ENCODE peak calls at places on chromosomes 2 and 18, in six cellular contexts. One of them, this sample, is unnamed.

GRCh38 chr18:10143601-10144000 is 229.8 kb downstream of the VAPA start:
- DNase-seq in CD4-positive, alpha-beta T cell: no peak
- DNase-seq in body of pancreas: no peak
- DNase-seq in PC-9: no peak
- DNase-seq in SJCRH30: no peak
- DNase-seq in stimulated activated CD4-positive, alpha-beta T cell treated with anti-CD3 and anti-CD28 coated beads, Interleukin-1b, Interleukin-23, amount 100 ng/mL, for 24 hours: no peak
- DNase-seq in this sample: no peak

GRCh38 chr2:148615446-148615845 is 29.1 kb upstream of the EPC2 start:
- DNase-seq in CD4-positive, alpha-beta T cell: no peak
- DNase-seq in stimulated activated CD4-positive, alpha-beta T cell treated with anti-CD3 and anti-CD28 coated beads, Interleukin-1b, Interleukin-23, amount 100 ng/mL, for 24 hours: no peak
- DNase-seq in PC-9: no peak
- DNase-seq in body of pancreas: no peak
- DNase-seq in SJCRH30: peak; percentile 54
- DNase-seq in this sample: no peak

GRCh38 chr2:160061533-160062282 is 707 bp downstream of the PLA2R1 start:
- DNase-seq in stimulated activated CD4-positive, alpha-beta T cell treated with anti-CD3 and anti-CD28 coated beads, Interleukin-1b, Interleukin-23, amount 100 ng/mL, for 24 hours: no peak
- DNase-seq in PC-9: no peak
- DNase-seq in CD4-positive, alpha-beta T cell: no peak
- DNase-seq in body of pancreas: peak; percentile 15
- DNase-seq in SJCRH30: no peak
- DNase-seq in this sample: no peak

GRCh38 chr18:51120809-51121596 is 76.5 kb downstream of the MEX3C start:
- DNase-seq in body of pancreas: no peak
- DNase-seq in stimulated activated CD4-positive, alpha-beta T cell treated with anti-CD3 and anti-CD28 coated beads, Interleukin-1b, Interleukin-23, amount 100 ng/mL, for 24 hours: no peak
- DNase-seq in PC-9: no peak
- DNase-seq in CD4-positive, alpha-beta T cell: no peak
- DNase-seq in SJCRH30: no peak
- DNase-seq in this sample: no peak

GRCh38 chr2:165927353-165927752 is 26.2 kb downstream of the TTC21B start:
- DNase-seq in CD4-positive, alpha-beta T cell: no peak
- DNase-seq in body of pancreas: no peak
- DNase-seq in stimulated activated CD4-positive, alpha-beta T cell treated with anti-CD3 and anti-CD28 coated beads, Interleukin-1b, Interleukin-23, amount 100 ng/mL, for 24 hours: no peak
- DNase-seq in SJCRH30: no peak
- DNase-seq in PC-9: no peak
- DNase-seq in this sample: no peak

GRCh38 chr18:2883137-2883671 is 36.4 kb downstream of the EMILIN2 start:
- DNase-seq in stimulated activated CD4-positive, alpha-beta T cell treated with anti-CD3 and anti-CD28 coated beads, Interleukin-1b, Interleukin-23, amount 100 ng/mL, for 24 hours: no peak
- DNase-seq in SJCRH30: no peak
- DNase-seq in CD4-positive, alpha-beta T cell: peak; percentile 38
- DNase-seq in body of pancreas: no peak
- DNase-seq in PC-9: no peak
- DNase-seq in this sample: no peak

GRCh38 chr2:174331731-174332606 is 2.8 kb upstream of the SP9 start:
- DNase-seq in stimulated activated CD4-positive, alpha-beta T cell treated with anti-CD3 and anti-CD28 coated beads, Interleukin-1b, Interleukin-23, amount 100 ng/mL, for 24 hours: no peak
- DNase-seq in CD4-positive, alpha-beta T cell: no peak
- DNase-seq in SJCRH30: peak; percentile 64
- DNase-seq in body of pancreas: no peak
- DNase-seq in PC-9: no peak
- DNase-seq in this sample: no peak

GRCh38 chr2:140695163-140695562 is 1435.7 kb downstream of the LRP1B start:
- DNase-seq in CD4-positive, alpha-beta T cell: no peak
- DNase-seq in body of pancreas: no peak
- DNase-seq in PC-9: no peak
- DNase-seq in stimulated activated CD4-positive, alpha-beta T cell treated with anti-CD3 and anti-CD28 coated beads, Interleukin-1b, Interleukin-23, amount 100 ng/mL, for 24 hours: no peak
- DNase-seq in SJCRH30: no peak
- DNase-seq in this sample: no peak

GRCh38 chr2:60555794-60556161 is 2.3 kb upstream of the BCL11A start:
- DNase-seq in body of pancreas: no peak
- DNase-seq in CD4-positive, alpha-beta T cell: no peak
- DNase-seq in PC-9: no peak
- DNase-seq in stimulated activated CD4-positive, alpha-beta T cell treated with anti-CD3 and anti-CD28 coated beads, Interleukin-1b, Interleukin-23, amount 100 ng/mL, for 24 hours: no peak
- DNase-seq in SJCRH30: no peak
- DNase-seq in this sample: no peak

GRCh38 chr2:195864316-195864715 is 204.3 kb downstream of the DNAH7 start:
- DNase-seq in body of pancreas: no peak
- DNase-seq in PC-9: no peak
- DNase-seq in CD4-positive, alpha-beta T cell: no peak
- DNase-seq in stimulated activated CD4-positive, alpha-beta T cell treated with anti-CD3 and anti-CD28 coated beads, Interleukin-1b, Interleukin-23, amount 100 ng/mL, for 24 hours: no peak
- DNase-seq in SJCRH30: no peak
- DNase-seq in this sample: no peak

GRCh38 chr2:18848641-18849040 is 259.3 kb upstream of the NT5C1B start:
- DNase-seq in stimulated activated CD4-positive, alpha-beta T cell treated with anti-CD3 and anti-CD28 coated beads, Interleukin-1b, Interleukin-23, amount 100 ng/mL, for 24 hours: no peak
- DNase-seq in CD4-positive, alpha-beta T cell: no peak
- DNase-seq in PC-9: no peak
- DNase-seq in SJCRH30: no peak
- DNase-seq in body of pancreas: no peak
- DNase-seq in this sample: no peak

GRCh38 chr2:50782543-50782942 is 249.4 kb downstream of the NRXN1 start:
- DNase-seq in body of pancreas: no peak
- DNase-seq in PC-9: no peak
- DNase-seq in CD4-positive, alpha-beta T cell: no peak
- DNase-seq in SJCRH30: no peak
- DNase-seq in stimulated activated CD4-positive, alpha-beta T cell treated with anti-CD3 and anti-CD28 coated beads, Interleukin-1b, Interleukin-23, amount 100 ng/mL, for 24 hours: no peak
- DNase-seq in this sample: no peak

GRCh38 chr2:198991431-198991830 is 466.3 kb downstream of the SATB2 start:
- DNase-seq in CD4-positive, alpha-beta T cell: no peak
- DNase-seq in PC-9: no peak
- DNase-seq in body of pancreas: no peak
- DNase-seq in SJCRH30: no peak
- DNase-seq in stimulated activated CD4-positive, alpha-beta T cell treated with anti-CD3 and anti-CD28 coated beads, Interleukin-1b, Interleukin-23, amount 100 ng/mL, for 24 hours: no peak
- DNase-seq in this sample: no peak

GRCh38 chr2:46275995-46276394 is 21.2 kb upstream of the EPAS1 start:
- DNase-seq in body of pancreas: no peak
- DNase-seq in PC-9: no peak
- DNase-seq in stimulated activated CD4-positive, alpha-beta T cell treated with anti-CD3 and anti-CD28 coated beads, Interleukin-1b, Interleukin-23, amount 100 ng/mL, for 24 hours: no peak
- DNase-seq in SJCRH30: no peak
- DNase-seq in CD4-positive, alpha-beta T cell: no peak
- DNase-seq in this sample: no peak

GRCh38 chr2:77649856-77650255 is 127.7 kb upstream of the LRRTM4 start:
- DNase-seq in CD4-positive, alpha-beta T cell: no peak
- DNase-seq in PC-9: no peak
- DNase-seq in body of pancreas: no peak
- DNase-seq in SJCRH30: no peak
- DNase-seq in stimulated activated CD4-positive, alpha-beta T cell treated with anti-CD3 and anti-CD28 coated beads, Interleukin-1b, Interleukin-23, amount 100 ng/mL, for 24 hours: no peak
- DNase-seq in this sample: no peak

GRCh38 chr2:226117506-226118065 is 682.0 kb downstream of the IRS1 start:
- DNase-seq in PC-9: no peak
- DNase-seq in SJCRH30: no peak
- DNase-seq in CD4-positive, alpha-beta T cell: no peak
- DNase-seq in body of pancreas: no peak
- DNase-seq in stimulated activated CD4-positive, alpha-beta T cell treated with anti-CD3 and anti-CD28 coated beads, Interleukin-1b, Interleukin-23, amount 100 ng/mL, for 24 hours: no peak
- DNase-seq in this sample: no peak

GRCh38 chr2:207483066-207483465 is 46.7 kb upstream of the CREB1 start:
- DNase-seq in PC-9: no peak
- DNase-seq in body of pancreas: no peak
- DNase-seq in CD4-positive, alpha-beta T cell: no peak
- DNase-seq in SJCRH30: no peak
- DNase-seq in stimulated activated CD4-positive, alpha-beta T cell treated with anti-CD3 and anti-CD28 coated beads, Interleukin-1b, Interleukin-23, amount 100 ng/mL, for 24 hours: no peak
- DNase-seq in this sample: no peak

This sample was measured in stimulated activated CD8-positive, alpha-beta memory T cell treated with anti-CD3 and anti-CD28 coated beads, Interleukin-12 subunit alpha, Interleukin-12 subunit beta, amount 100 ng/mL, for 1 hour.